ENCODE peak calls at places on chromosomes 13 and 19, in five cellular contexts. One of them, this sample, is unnamed.

GRCh38 chr13:107969551-107969950 is 245.8 kb downstream of the LIG4 start:
- DNase-seq in skeletal muscle cell: no peak
- DNase-seq in stimulated activated CD8-positive, alpha-beta memory T cell treated with anti-CD3 and anti-CD28 coated beads, Interleukin-4, amount 100 ng/mL, for 1 hour: no peak
- DNase-seq in foreskin keratinocyte: no peak
- DNase-seq in ureter: no peak
- DNase-seq in this sample: no peak

GRCh38 chr19:53659292-53659691 is 27.5 kb downstream of the DPRX start:
- DNase-seq in skeletal muscle cell: no peak
- DNase-seq in stimulated activated CD8-positive, alpha-beta memory T cell treated with anti-CD3 and anti-CD28 coated beads, Interleukin-4, amount 100 ng/mL, for 1 hour: no peak
- DNase-seq in foreskin keratinocyte: no peak
- DNase-seq in ureter: peak
- DNase-seq in this sample: no peak

GRCh38 chr13:49986471-49986870 is 10.4 kb upstream of the TRIM13 start:
- DNase-seq in skeletal muscle cell: no peak
- DNase-seq in foreskin keratinocyte: no peak
- DNase-seq in stimulated activated CD8-positive, alpha-beta memory T cell treated with anti-CD3 and anti-CD28 coated beads, Interleukin-4, amount 100 ng/mL, for 1 hour: no peak
- DNase-seq in ureter: no peak
- DNase-seq in this sample: no peak

GRCh38 chr19:32066056-32066455 is 279.4 kb upstream of the ZNF507 start:
- DNase-seq in skeletal muscle cell: no peak
- DNase-seq in ureter: no peak
- DNase-seq in stimulated activated CD8-positive, alpha-beta memory T cell treated with anti-CD3 and anti-CD28 coated beads, Interleukin-4, amount 100 ng/mL, for 1 hour: no peak
- DNase-seq in foreskin keratinocyte: no peak
- DNase-seq in this sample: no peak

GRCh38 chr19:31253816-31254551 is 95.3 kb downstream of the TSHZ3 start:
- DNase-seq in stimulated activated CD8-positive, alpha-beta memory T cell treated with anti-CD3 and anti-CD28 coated beads, Interleukin-4, amount 100 ng/mL, for 1 hour: no peak
- DNase-seq in skeletal muscle cell: peak
- DNase-seq in foreskin keratinocyte: peak
- DNase-seq in ureter: peak
- DNase-seq in this sample: no peak

GRCh38 chr13:90302113-90302512 is 1045.4 kb upstream of the MIR17HG start:
- DNase-seq in skeletal muscle cell: peak
- DNase-seq in ureter: no peak
- DNase-seq in foreskin keratinocyte: peak
- DNase-seq in stimulated activated CD8-positive, alpha-beta memory T cell treated with anti-CD3 and anti-CD28 coated beads, Interleukin-4, amount 100 ng/mL, for 1 hour: no peak
- DNase-seq in this sample: no peak

GRCh38 chr13:94333131-94333820 is 146.2 kb downstream of the DCT start:
- DNase-seq in skeletal muscle cell: no peak
- DNase-seq in stimulated activated CD8-positive, alpha-beta memory T cell treated with anti-CD3 and anti-CD28 coated beads, Interleukin-4, amount 100 ng/mL, for 1 hour: no peak
- DNase-seq in ureter: no peak
- DNase-seq in foreskin keratinocyte: no peak
- DNase-seq in this sample: no peak

GRCh38 chr19:8161135-8161646 is 11.8 kb upstream of the FBN3 start:
- DNase-seq in foreskin keratinocyte: no peak
- DNase-seq in ureter: no peak
- DNase-seq in skeletal muscle cell: no peak
- DNase-seq in stimulated activated CD8-positive, alpha-beta memory T cell treated with anti-CD3 and anti-CD28 coated beads, Interleukin-4, amount 100 ng/mL, for 1 hour: no peak
- DNase-seq in this sample: no peak

GRCh38 chr13:19782049-19782726 is 557 bp downstream of the PSPC1 start:
- DNase-seq in foreskin keratinocyte: peak
- DNase-seq in ureter: peak
- DNase-seq in skeletal muscle cell: peak
- DNase-seq in stimulated activated CD8-positive, alpha-beta memory T cell treated with anti-CD3 and anti-CD28 coated beads, Interleukin-4, amount 100 ng/mL, for 1 hour: peak
- DNase-seq in this sample: peak

This sample was measured in omental fat pad.